ENCODE peak calls at places on chromosomes 2 and 18, in six cellular contexts. S is kidney, H is neural crest cell, U is head of caudate nucleus, O is dorsolateral prefrontal cortex, I is type B pancreatic cell. W is an unnamed sample.

GRCh38 chr18:34709104-34709503 is 994 bp upstream of the DTNA start:
- DNase-seq in H (no peak), O (no peak), I (no peak), U (no peak), S (peak), W (peak)

GRCh38 chr2:235765181-235765820 is 271.5 kb downstream of the AGAP1 start:
- DNase-seq in O (peak), S (no peak), I (no peak), H (no peak), U (peak), W (peak)

GRCh38 chr2:137964066-137964858 is at the start of gene HNMT:
- DNase-seq in O (peak), I (peak), S (peak), U (peak), H (peak), W (peak)

GRCh38 chr2:24871852-24872323 is 48.1 kb downstream of the ADCY3 start:
- DNase-seq in U (no peak), S (no peak), O (no peak), H (no peak), I (no peak), W (peak)

GRCh38 chr2:676647-677055 is 555 bp downstream of the TMEM18 start:
- DNase-seq in H (peak), S (peak), U (peak), O (peak), I (peak), W (peak)

GRCh38 chr2:7014201-7014640 is 97.0 kb downstream of the RNF144A start:
- DNase-seq in O (peak), I (no peak), U (peak), H (no peak), S (no peak), W (peak)

GRCh38 chr18:62844850-62845643 is 129.7 kb downstream of the PHLPP1 start:
- DNase-seq in I (no peak), O (no peak), H (no peak), U (no peak), S (no peak), W (no peak)

GRCh38 chr18:41593276-41593675 is 361.8 kb upstream of the PIK3C3 start:
- DNase-seq in U (no peak), O (no peak), S (no peak), I (no peak), H (no peak), W (no peak)

GRCh38 chr2:218026676-218027425 is 24.1 kb upstream of the TNS1 start:
- DNase-seq in S (peak), O (peak), H (no peak), U (no peak), I (peak), W (no peak)

GRCh38 chr18:31204833-31205232 is 42.2 kb upstream of the DSC1 start:
- DNase-seq in U (no peak), S (no peak), I (no peak), O (no peak), H (no peak), W (no peak)

GRCh38 chr2:120547662-120548061 is 188.0 kb upstream of the GLI2 start:
- DNase-seq in S (no peak), U (no peak), I (no peak), O (no peak), H (no peak), W (no peak)

GRCh38 chr2:64857581-64858471 is 131.4 kb upstream of the SLC1A4 start:
- DNase-seq in U (peak), S (peak), H (no peak), O (peak), I (no peak), W (peak)

GRCh38 chr2:113831156-113831555 is 58.7 kb upstream of the ACTR3 start:
- DNase-seq in O (no peak), I (no peak), U (no peak), S (no peak), H (no peak), W (no peak)

GRCh38 chr18:35045121-35045520 is 3.9 kb downstream of the MAPRE2 start:
- DNase-seq in S (no peak), H (no peak), I (no peak), U (no peak), O (no peak), W (peak)

W was measured in cardiac muscle cell.